ENCODE peak calls at places on chromosomes 13 and 19, in five cellular contexts. One of them, this sample, is unnamed.

GRCh38 chr13:31119966-31120733 is 41.6 kb downstream of the HSPH1 start:
- DNase-seq in choroid plexus epithelial cell: peak
- DNase-seq in coronary artery: no peak
- DNase-seq in endothelial cell: no peak
- DNase-seq in body of pancreas: no peak
- DNase-seq in this sample: no peak

GRCh38 chr19:15455996-15456395 is 6.2 kb upstream of the WIZ start:
- DNase-seq in body of pancreas: no peak
- DNase-seq in endothelial cell: no peak
- DNase-seq in choroid plexus epithelial cell: no peak
- DNase-seq in coronary artery: no peak
- DNase-seq in this sample: no peak

GRCh38 chr13:33110386-33110712 is 94.1 kb downstream of the KL start:
- DNase-seq in coronary artery: no peak
- DNase-seq in body of pancreas: no peak
- DNase-seq in choroid plexus epithelial cell: no peak
- DNase-seq in endothelial cell: no peak
- DNase-seq in this sample: no peak

GRCh38 chr13:57569981-57570380 is 61.6 kb upstream of the PCDH17 start:
- DNase-seq in choroid plexus epithelial cell: no peak
- DNase-seq in coronary artery: no peak
- DNase-seq in endothelial cell: no peak
- DNase-seq in body of pancreas: no peak
- DNase-seq in this sample: no peak

GRCh38 chr19:16323532-16323931 is 1.1 kb upstream of the KLF2 start:
- DNase-seq in coronary artery: peak
- DNase-seq in endothelial cell: no peak
- DNase-seq in body of pancreas: no peak
- DNase-seq in choroid plexus epithelial cell: no peak
- DNase-seq in this sample: no peak

GRCh38 chr19:54478677-54479266 is 5.7 kb upstream of the CDC42EP5 start:
- DNase-seq in endothelial cell: peak
- DNase-seq in choroid plexus epithelial cell: peak
- DNase-seq in body of pancreas: peak
- DNase-seq in coronary artery: no peak
- DNase-seq in this sample: no peak

GRCh38 chr19:50980203-50980602 is 3.5 kb downstream of the KLK7 start:
- DNase-seq in choroid plexus epithelial cell: no peak
- DNase-seq in endothelial cell: no peak
- DNase-seq in coronary artery: no peak
- DNase-seq in body of pancreas: no peak
- DNase-seq in this sample: no peak

GRCh38 chr13:43357435-43358065 is 334.2 kb downstream of the DNAJC15 start:
- DNase-seq in endothelial cell: no peak
- DNase-seq in body of pancreas: no peak
- DNase-seq in coronary artery: no peak
- DNase-seq in choroid plexus epithelial cell: no peak
- DNase-seq in this sample: no peak

GRCh38 chr13:76832258-76832988 is 53.8 kb downstream of the KCTD12 start:
- DNase-seq in endothelial cell: no peak
- DNase-seq in choroid plexus epithelial cell: no peak
- DNase-seq in body of pancreas: no peak
- DNase-seq in coronary artery: no peak
- DNase-seq in this sample: no peak

GRCh38 chr13:99743079-99743478 is 228.5 kb downstream of the ZIC5 start:
- DNase-seq in coronary artery: no peak
- DNase-seq in body of pancreas: no peak
- DNase-seq in endothelial cell: no peak
- DNase-seq in choroid plexus epithelial cell: no peak
- DNase-seq in this sample: no peak

GRCh38 chr13:97256343-97256783 is 34.2 kb downstream of the MBNL2 start:
- DNase-seq in body of pancreas: no peak
- DNase-seq in coronary artery: no peak
- DNase-seq in endothelial cell: no peak
- DNase-seq in choroid plexus epithelial cell: peak
- DNase-seq in this sample: no peak

GRCh38 chr13:44331912-44332840 is 41.4 kb upstream of the SERP2 start:
- DNase-seq in coronary artery: peak
- DNase-seq in body of pancreas: no peak
- DNase-seq in choroid plexus epithelial cell: peak
- DNase-seq in endothelial cell: no peak
- DNase-seq in this sample: no peak

GRCh38 chr19:10762656-10763055 is 44.8 kb downstream of the DNM2 start:
- DNase-seq in coronary artery: no peak
- DNase-seq in endothelial cell: no peak
- DNase-seq in body of pancreas: no peak
- DNase-seq in choroid plexus epithelial cell: no peak
- DNase-seq in this sample: no peak

GRCh38 chr13:57546942-57547341 is 84.6 kb upstream of the PCDH17 start:
- DNase-seq in choroid plexus epithelial cell: no peak
- DNase-seq in endothelial cell: no peak
- DNase-seq in body of pancreas: no peak
- DNase-seq in coronary artery: no peak
- DNase-seq in this sample: no peak

GRCh38 chr19:44795398-44795987 is 13.4 kb upstream of the BCAM start:
- DNase-seq in choroid plexus epithelial cell: no peak
- DNase-seq in body of pancreas: no peak
- DNase-seq in coronary artery: no peak
- DNase-seq in endothelial cell: no peak
- DNase-seq in this sample: no peak

GRCh38 chr13:81334481-81334880 is 993.6 kb upstream of the SPRY2 start:
- DNase-seq in choroid plexus epithelial cell: no peak
- DNase-seq in body of pancreas: no peak
- DNase-seq in coronary artery: no peak
- DNase-seq in endothelial cell: no peak
- DNase-seq in this sample: no peak

GRCh38 chr19:15402411-15403150 is 16.2 kb downstream of the AKAP8L start:
- DNase-seq in body of pancreas: no peak
- DNase-seq in endothelial cell: no peak
- DNase-seq in coronary artery: no peak
- DNase-seq in choroid plexus epithelial cell: no peak
- DNase-seq in this sample: no peak

GRCh38 chr19:6752257-6753177 is 13.0 kb downstream of the TRIP10 start:
- DNase-seq in coronary artery: no peak
- DNase-seq in endothelial cell: peak
- DNase-seq in choroid plexus epithelial cell: no peak
- DNase-seq in body of pancreas: no peak
- DNase-seq in this sample: no peak

GRCh38 chr19:54297759-54298305 is 15.1 kb downstream of the LILRA5 start:
- DNase-seq in endothelial cell: no peak
- DNase-seq in body of pancreas: no peak
- DNase-seq in choroid plexus epithelial cell: peak
- DNase-seq in coronary artery: no peak
- DNase-seq in this sample: no peak

GRCh38 chr13:82747331-82747730 is 1134.9 kb downstream of the SLITRK1 start:
- DNase-seq in endothelial cell: no peak
- DNase-seq in coronary artery: no peak
- DNase-seq in choroid plexus epithelial cell: peak
- DNase-seq in body of pancreas: no peak
- DNase-seq in this sample: no peak

GRCh38 chr19:2037676-2038255 is 13.3 kb downstream of the MKNK2 start:
- DNase-seq in coronary artery: no peak
- DNase-seq in choroid plexus epithelial cell: no peak
- DNase-seq in body of pancreas: no peak
- DNase-seq in endothelial cell: no peak
- DNase-seq in this sample: no peak

GRCh38 chr13:22278336-22278929 is 607.6 kb downstream of the FGF9 start:
- DNase-seq in coronary artery: no peak
- DNase-seq in endothelial cell: peak
- DNase-seq in choroid plexus epithelial cell: peak
- DNase-seq in body of pancreas: peak
- DNase-seq in this sample: no peak

GRCh38 chr13:29505511-29505910 is 90.0 kb downstream of the SLC7A1 start:
- DNase-seq in body of pancreas: no peak
- DNase-seq in coronary artery: no peak
- DNase-seq in endothelial cell: no peak
- DNase-seq in choroid plexus epithelial cell: no peak
- DNase-seq in this sample: no peak

GRCh38 chr19:10835089-10835753 is 791 bp downstream of the TMED1 start:
- DNase-seq in coronary artery: no peak
- DNase-seq in body of pancreas: no peak
- DNase-seq in choroid plexus epithelial cell: no peak
- DNase-seq in endothelial cell: no peak
- DNase-seq in this sample: no peak

GRCh38 chr19:7292950-7293794 is 1.0 kb downstream of the INSR start:
- DNase-seq in endothelial cell: peak
- DNase-seq in body of pancreas: peak
- DNase-seq in choroid plexus epithelial cell: no peak
- DNase-seq in coronary artery: peak
- DNase-seq in this sample: no peak

GRCh38 chr19:53532362-53532761 is 5.6 kb upstream of the ZNF331 start:
- DNase-seq in endothelial cell: no peak
- DNase-seq in body of pancreas: no peak
- DNase-seq in choroid plexus epithelial cell: no peak
- DNase-seq in coronary artery: no peak
- DNase-seq in this sample: no peak

GRCh38 chr13:101149735-101150380 is 266.4 kb downstream of the NALCN start:
- DNase-seq in coronary artery: no peak
- DNase-seq in endothelial cell: peak
- DNase-seq in body of pancreas: no peak
- DNase-seq in choroid plexus epithelial cell: peak
- DNase-seq in this sample: no peak

GRCh38 chr13:97018029-97018819 is 23.9 kb upstream of the OXGR1 start:
- DNase-seq in coronary artery: no peak
- DNase-seq in choroid plexus epithelial cell: peak
- DNase-seq in endothelial cell: peak
- DNase-seq in body of pancreas: peak
- DNase-seq in this sample: no peak

GRCh38 chr13:94548382-94549240 is 47.3 kb downstream of the TGDS start:
- DNase-seq in choroid plexus epithelial cell: peak
- DNase-seq in body of pancreas: peak
- DNase-seq in endothelial cell: peak
- DNase-seq in coronary artery: peak
- DNase-seq in this sample: no peak

GRCh38 chr13:98828614-98829013 is 76.1 kb upstream of the SLC15A1 start:
- DNase-seq in choroid plexus epithelial cell: no peak
- DNase-seq in endothelial cell: no peak
- DNase-seq in coronary artery: no peak
- DNase-seq in body of pancreas: peak
- DNase-seq in this sample: no peak

GRCh38 chr19:49420227-49420626 is 3.0 kb downstream of the PTH2 start:
- DNase-seq in endothelial cell: no peak
- DNase-seq in choroid plexus epithelial cell: no peak
- DNase-seq in body of pancreas: no peak
- DNase-seq in coronary artery: no peak
- DNase-seq in this sample: no peak
- TF ChIP-seq CTCF in endothelial cell: no peak
- TF ChIP-seq CTCF in choroid plexus epithelial cell: no peak
- TF ChIP-seq CTCF in body of pancreas: no peak
- TF ChIP-seq CTCF in coronary artery: no peak
- TF ChIP-seq CTCF in this sample: no peak

GRCh38 chr13:113765241-113765910 is 6.3 kb downstream of the TMEM255B start:
- DNase-seq in choroid plexus epithelial cell: no peak
- DNase-seq in coronary artery: no peak
- DNase-seq in body of pancreas: no peak
- DNase-seq in endothelial cell: no peak
- DNase-seq in this sample: no peak
- TF ChIP-seq CTCF in choroid plexus epithelial cell: no peak
- TF ChIP-seq CTCF in coronary artery: no peak
- TF ChIP-seq CTCF in body of pancreas: no peak
- TF ChIP-seq CTCF in endothelial cell: no peak
- TF ChIP-seq CTCF in this sample: no peak

DNA sequence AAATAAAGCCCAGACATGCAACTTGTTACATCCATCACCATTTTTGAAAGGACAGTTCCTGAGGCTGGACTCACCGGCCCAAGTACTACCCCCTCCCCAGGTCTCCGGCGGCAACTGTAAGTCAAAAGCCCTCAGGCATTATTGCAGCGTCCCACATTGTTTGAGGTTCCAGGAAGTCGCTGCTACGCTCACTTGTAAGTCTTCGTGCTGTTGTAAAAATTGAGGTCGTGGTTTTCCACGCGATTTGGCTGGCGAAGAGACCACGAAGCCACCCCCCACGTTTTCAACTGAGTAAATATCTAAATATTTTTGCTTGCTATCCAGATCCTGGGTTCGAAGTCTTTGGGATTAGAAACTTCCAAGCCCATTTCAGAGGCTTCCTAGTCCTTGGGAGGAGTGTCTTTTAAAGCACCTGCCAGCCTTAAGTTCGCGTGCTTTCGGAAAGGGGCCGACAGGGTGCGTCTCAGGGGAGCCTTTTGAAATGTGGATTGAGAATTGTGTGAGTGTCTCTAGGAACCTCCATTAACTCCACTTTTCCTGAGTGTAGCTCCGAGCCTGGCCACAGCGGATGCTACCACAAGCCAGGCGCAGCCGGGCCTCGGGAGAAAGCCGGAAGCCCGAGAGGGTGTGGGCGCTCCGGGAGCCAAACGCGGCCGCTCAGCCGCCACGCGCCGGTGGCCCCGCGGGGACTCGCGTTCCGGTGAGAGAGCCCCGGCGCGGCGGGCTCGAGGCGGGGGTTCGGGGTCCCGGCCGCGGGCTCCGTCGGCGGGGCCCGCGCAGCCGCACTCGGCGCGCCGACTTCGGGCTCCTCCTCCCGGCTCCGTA is at the start of gene FNDC3A:
- DNase-seq in endothelial cell: peak
- DNase-seq in choroid plexus epithelial cell: peak
- DNase-seq in body of pancreas: peak
- DNase-seq in coronary artery: peak
- DNase-seq in this sample: peak
- TF ChIP-seq CTCF in endothelial cell: no peak
- TF ChIP-seq CTCF in choroid plexus epithelial cell: peak
- TF ChIP-seq CTCF in body of pancreas: no peak
- TF ChIP-seq CTCF in coronary artery: no peak
- TF ChIP-seq CTCF in this sample: no peak

GRCh38 chr19:29478578-29479565 is 46.9 kb upstream of the VSTM2B start:
- DNase-seq in endothelial cell: peak
- DNase-seq in coronary artery: no peak
- DNase-seq in choroid plexus epithelial cell: no peak
- DNase-seq in body of pancreas: no peak
- DNase-seq in this sample: peak
- TF ChIP-seq CTCF in endothelial cell: peak
- TF ChIP-seq CTCF in coronary artery: no peak
- TF ChIP-seq CTCF in choroid plexus epithelial cell: no peak
- TF ChIP-seq CTCF in body of pancreas: no peak
- TF ChIP-seq CTCF in this sample: peak

GRCh38 chr13:40251343-40252032 is 415.0 kb downstream of the FOXO1 start:
- DNase-seq in endothelial cell: no peak
- DNase-seq in coronary artery: no peak
- DNase-seq in body of pancreas: no peak
- DNase-seq in choroid plexus epithelial cell: peak
- DNase-seq in this sample: no peak
- TF ChIP-seq CTCF in endothelial cell: no peak
- TF ChIP-seq CTCF in coronary artery: no peak
- TF ChIP-seq CTCF in body of pancreas: no peak
- TF ChIP-seq CTCF in choroid plexus epithelial cell: no peak
- TF ChIP-seq CTCF in this sample: no peak

This sample was measured in osteocyte.